ENCODE peak calls at places on chromosomes 6 and 20, in six cellular contexts. Q is IMR-90, G is H1, I is mesenchymal stem cell, C is H9, H is neuronal stem cell. L is an unnamed sample.

GRCh38 chr6:38567436-38567835 is 72.3 kb downstream of the BTBD9 start:
- DNase-seq in Q (peak; percentile 93), G (no peak), I (peak; percentile 71), C (no peak), H (no peak), L (no peak)

GRCh38 chr20:62951896-62952372 is 575 bp upstream of the SLC17A9 start:
- DNase-seq in Q (no peak), G (no peak), I (no peak), C (no peak), H (no peak), L (no peak)

GRCh38 chr20:61926253-61926613 is 139.4 kb downstream of the TAF4 start:
- DNase-seq in Q (no peak), G (peak; percentile 38), I (no peak), C (no peak), H (no peak), L (no peak)

GRCh38 chr6:35439308-35439707 is 12.8 kb upstream of the FANCE start:
- DNase-seq in Q (no peak), G (no peak), I (no peak), C (peak; percentile 68), H (no peak), L (no peak)

GRCh38 chr6:149150999-149151398 is 166.5 kb upstream of the TAB2 start:
- DNase-seq in Q (no peak), G (no peak), I (no peak), C (no peak), H (no peak), L (no peak)

GRCh38 chr20:50551288-50551687 is 41.1 kb downstream of the PTPN1 start:
- DNase-seq in Q (peak; percentile 36), G (no peak), I (no peak), C (no peak), H (no peak), L (no peak)

GRCh38 chr6:156827382-156827781 is 50.2 kb downstream of the ARID1B start:
- DNase-seq in Q (no peak), G (no peak), I (no peak), C (no peak), H (no peak), L (no peak)

GRCh38 chr6:30091577-30092381 is 16.2 kb upstream of the RNF39 start:
- DNase-seq in Q (peak; percentile 59), G (no peak), I (peak; percentile 69), C (peak; percentile 72), H (no peak), L (peak; percentile 78)

GRCh38 chr20:22511943-22512910 is 72.1 kb downstream of the FOXA2 start:
- DNase-seq in Q (no peak), G (no peak), I (no peak), C (peak; percentile 39), H (no peak), L (no peak)

GRCh38 chr20:44702776-44703175 is 12.4 kb upstream of the CCN5 start:
- DNase-seq in Q (peak; percentile 91), G (no peak), I (peak; percentile 95), C (no peak), H (no peak), L (no peak)

GRCh38 chr20:63443606-63444395 is 28.7 kb downstream of the KCNQ2 start:
- DNase-seq in Q (no peak), G (no peak), I (no peak), C (no peak), H (no peak), L (no peak)

GRCh38 chr20:5652626-5653573 is 97.3 kb upstream of the SHLD1 start:
- DNase-seq in Q (peak; percentile 98), G (no peak), I (peak; percentile 41), C (no peak), H (no peak), L (no peak)

GRCh38 chr6:168219167-168219566 is 100.4 kb downstream of the DACT2 start:
- DNase-seq in Q (no peak), G (no peak), I (no peak), C (no peak), H (no peak), L (no peak)

GRCh38 chr20:15482525-15482924 is 1090.7 kb downstream of the KIF16B start:
- DNase-seq in Q (no peak), G (no peak), I (no peak), C (no peak), H (no peak), L (no peak)

GRCh38 chr6:170208171-170208601 is 82.7 kb downstream of the DLL1 start:
- DNase-seq in Q (no peak), G (peak; percentile 38), I (no peak), C (no peak), H (no peak), L (no peak)

GRCh38 chr6:45608252-45608911 is 230.6 kb upstream of the SUPT3H start:
- DNase-seq in Q (peak; percentile 15), G (no peak), I (no peak), C (no peak), H (no peak), L (peak; percentile 64)

GRCh38 chr6:131642565-131643261 is 5.6 kb downstream of the ENPP3 start:
- DNase-seq in Q (no peak), G (no peak), I (no peak), C (no peak), H (no peak), L (no peak)

GRCh38 chr6:151627689-151628444 is 134.1 kb downstream of the CCDC170 start:
- DNase-seq in Q (no peak), G (no peak), I (no peak), C (no peak), H (no peak), L (peak; percentile 42)

GRCh38 chr6:87541726-87542125 is 48.1 kb downstream of the RARS2 start:
- DNase-seq in Q (no peak), G (no peak), I (no peak), C (no peak), H (no peak), L (peak; percentile 17)

GRCh38 chr6:75572072-75572471 is 29.6 kb upstream of the SENP6 start:
- DNase-seq in Q (no peak), G (no peak), I (no peak), C (no peak), H (no peak), L (no peak)

GRCh38 chr6:164505425-164505824 is 804.0 kb downstream of the C6orf118 start:
- DNase-seq in Q (no peak), G (no peak), I (no peak), C (no peak), H (no peak), L (no peak)

GRCh38 chr6:158978752-158979151 is 21.2 kb downstream of the RSPH3 start:
- DNase-seq in Q (peak; percentile 64), G (no peak), I (no peak), C (no peak), H (no peak), L (peak; percentile 12)

GRCh38 chr6:152273638-152274037 is 363.5 kb downstream of the SYNE1 start:
- DNase-seq in Q (no peak), G (no peak), I (no peak), C (peak; percentile 73), H (peak; percentile 5), L (peak; percentile 79)

GRCh38 chr6:10416516-10416862 is 1.6 kb upstream of the TFAP2A start:
- DNase-seq in Q (no peak), G (no peak), I (no peak), C (no peak), H (no peak), L (no peak)
- H2AK5ac ChIP-seq in Q (no peak overlapping the region), G (no peak overlapping the region), I (no peak overlapping the region), C (no peak overlapping the region), H (no peak overlapping the region), L (peak overlapping the region; percentile 1)

GRCh38 chr6:42848700-42849099 is 30.7 kb upstream of the RPL7L1 start:
- DNase-seq in Q (no peak), G (no peak), I (no peak), C (no peak), H (no peak), L (no peak)
- H2AFZ ChIP-seq in Q (no peak overlapping the region), G (no peak overlapping the region), I (no peak overlapping the region), C (no peak overlapping the region), H (no peak overlapping the region), L (no peak overlapping the region)

GRCh38 chr20:17819395-17820093 is 119.8 kb downstream of the BANF2 start:
- DNase-seq in Q (no peak), G (no peak), I (no peak), C (no peak), H (no peak), L (no peak)

GRCh38 chr20:17822540-17823155 is 122.9 kb downstream of the BANF2 start:
- DNase-seq in Q (no peak), G (no peak), I (no peak), C (no peak), H (no peak), L (no peak)

GRCh38 chr20:17816804-17817590 is 117.2 kb downstream of the BANF2 start:
- DNase-seq in Q (no peak), G (no peak), I (no peak), C (no peak), H (no peak), L (no peak)

GRCh38 chr20:17822039-17822438 is 122.3 kb downstream of the BANF2 start:
- DNase-seq in Q (peak; percentile 72), G (no peak), I (peak; percentile 75), C (no peak), H (no peak), L (peak; percentile 35)

DNA sequence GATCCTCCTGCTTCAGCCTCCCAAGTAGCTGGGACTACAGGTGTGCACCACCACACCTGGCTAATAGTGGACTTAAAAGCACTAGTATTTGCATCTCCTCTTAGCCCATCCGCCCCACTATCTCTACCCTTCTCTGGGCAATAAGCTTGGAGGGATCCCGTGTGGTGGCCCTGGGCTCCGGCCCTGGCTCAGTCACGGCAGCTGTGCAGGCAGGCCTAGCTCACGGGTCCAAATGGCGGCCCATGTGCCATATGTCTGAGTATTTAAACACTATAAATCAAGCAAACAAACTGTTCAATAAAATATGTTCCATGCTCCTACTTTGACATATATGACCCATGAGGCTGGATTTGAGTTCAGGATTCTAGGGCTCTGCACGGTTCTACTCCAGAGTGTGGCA is 118.4 kb downstream of the BANF2 start:
- DNase-seq in Q (no peak), G (no peak), I (no peak), C (no peak), H (no peak), L (no peak)
- H2AK5ac ChIP-seq in Q (no peak overlapping the region), G (no peak overlapping the region), I (no peak overlapping the region), C (no peak overlapping the region), H (no peak overlapping the region), L (no peak overlapping the region)

GRCh38 chr6:51930602-51931001 is 156.8 kb downstream of the PKHD1 start:
- DNase-seq in Q (no peak), G (no peak), I (no peak), C (no peak), H (no peak), L (no peak)

GRCh38 chr6:51936536-51936935 is 150.9 kb downstream of the PKHD1 start:
- DNase-seq in Q (no peak), G (no peak), I (no peak), C (no peak), H (no peak), L (no peak)

GRCh38 chr6:51932956-51933355 is 154.5 kb downstream of the PKHD1 start:
- DNase-seq in Q (no peak), G (no peak), I (no peak), C (no peak), H (no peak), L (no peak)

GRCh38 chr6:51936941-51937340 is 150.5 kb downstream of the PKHD1 start:
- DNase-seq in Q (no peak), G (no peak), I (no peak), C (no peak), H (no peak), L (no peak)

DNA sequence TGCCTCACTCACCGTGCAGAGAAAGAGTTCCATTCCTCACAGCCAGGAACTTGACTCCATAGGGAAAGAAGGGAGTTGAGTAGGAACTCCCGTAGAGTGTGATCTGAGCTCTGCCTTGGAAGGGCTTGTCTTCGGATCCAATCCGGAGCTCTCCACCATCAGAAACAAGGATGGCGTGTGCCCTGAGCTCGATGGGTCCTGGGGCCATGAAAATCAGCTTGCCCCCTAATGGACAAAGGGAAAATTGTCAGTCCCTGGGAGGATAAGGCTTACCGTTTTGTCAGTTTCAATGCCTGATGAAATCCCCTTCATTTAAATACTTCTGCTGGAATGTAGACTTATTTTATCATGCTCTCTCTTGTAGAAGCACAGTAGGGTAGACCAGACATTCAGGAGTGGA is 153.3 kb downstream of the PKHD1 start:
- DNase-seq in Q (no peak), G (peak; percentile 54), I (no peak), C (peak; percentile 75), H (no peak), L (no peak)
- H2AFZ ChIP-seq in Q (no peak overlapping the region), G (peak overlapping the region; percentile 87), I (no peak overlapping the region), C (no peak overlapping the region), H (no peak overlapping the region), L (no peak overlapping the region)

L was measured in trophoblast cell.